ENCODE peak calls at places on chromosome 20, in six cellular contexts. I is suprapubic skin, M is GM04503, S is GF-D8, P is body of pancreas, X is AG08396. O is an unnamed sample.

GRCh38 chr20:1932971-1933370 is 37.8 kb downstream of the SIRPA start:
- DNase-seq in I (no peak), X (no peak), S (no peak), M (no peak), P (no peak), O (no peak)

GRCh38 chr20:47809561-47809960 is 24.3 kb upstream of the SULF2 start:
- DNase-seq in X (no peak), M (no peak), I (no peak), P (no peak), S (no peak), O (no peak)

GRCh38 chr20:35625584-35626385 is 10.2 kb downstream of the SPAG4 start:
- DNase-seq in P (no peak), M (no peak), I (no peak), S (no peak), X (no peak), O (no peak)

GRCh38 chr20:47747663-47748031 is 37.6 kb downstream of the SULF2 start:
- DNase-seq in M (no peak), S (no peak), P (no peak), I (no peak), X (no peak), O (no peak)

GRCh38 chr20:22686097-22686496 is 101.7 kb upstream of the FOXA2 start:
- DNase-seq in S (no peak), P (peak), X (peak), M (no peak), I (no peak), O (peak)

GRCh38 chr20:32893878-32894483 is 35.3 kb downstream of the EFCAB8 start:
- DNase-seq in I (no peak), P (peak), M (no peak), S (peak), X (peak), O (peak)

GRCh38 chr20:49846206-49846807 is 33.7 kb downstream of the SLC9A8 start:
- DNase-seq in S (peak), X (peak), P (peak), I (no peak), M (no peak), O (no peak)

GRCh38 chr20:50585678-50586077 is 75.5 kb downstream of the PTPN1 start:
- DNase-seq in S (no peak), I (no peak), X (no peak), M (no peak), P (no peak), O (no peak)

GRCh38 chr20:49615401-49616153 is 47.6 kb upstream of the PTGIS start:
- DNase-seq in I (no peak), P (peak), X (peak), M (no peak), S (no peak), O (no peak)

GRCh38 chr20:10115021-10115420 is 80.2 kb downstream of the ANKEF1 start:
- DNase-seq in S (no peak), I (no peak), P (no peak), X (peak), M (peak), O (no peak)

GRCh38 chr20:51767018-51767866 is 948 bp downstream of the ATP9A start:
- DNase-seq in I (peak), X (peak), S (no peak), M (no peak), P (peak), O (peak)

GRCh38 chr20:56897318-56897962 is 268.3 kb downstream of the TFAP2C start:
- DNase-seq in M (no peak), X (no peak), S (no peak), I (no peak), P (no peak), O (no peak)

GRCh38 chr20:24684954-24685691 is 215.7 kb downstream of the SYNDIG1 start:
- DNase-seq in P (no peak), M (no peak), S (no peak), I (peak), X (no peak), O (no peak)

GRCh38 chr20:40860487-40860902 is 168.1 kb upstream of the TOP1 start:
- DNase-seq in I (no peak), S (no peak), M (peak), X (peak), P (peak), O (no peak)

GRCh38 chr20:472889-473292 is 10.6 kb upstream of the TBC1D20 start:
- DNase-seq in I (no peak), P (no peak), X (no peak), M (no peak), S (no peak), O (no peak)